ENCODE peak calls at places on chromosomes 5 and 9, in seven cellular contexts. M, O, P, D, Y, Z and G are unnamed samples.

GRCh38 chr5:122369416-122369815 is 57.4 kb downstream of the SNCAIP start:
- DNase-seq in P (no peak), O (no peak), D (no peak), M (no peak), Y (no peak), Z (no peak), G (no peak)

GRCh38 chr5:98365126-98365525 is 408.3 kb upstream of the RGMB start:
- DNase-seq in Z (no peak), Y (no peak), P (no peak), D (no peak), M (no peak), O (no peak), G (no peak)

GRCh38 chr5:148002471-148002870 is 61.3 kb upstream of the SPINK5 start:
- DNase-seq in P (no peak), O (no peak), Z (no peak), Y (no peak), D (no peak), M (no peak), G (no peak)

GRCh38 chr5:174044451-174044850 is 1.1 kb upstream of the NSG2 start:
- DNase-seq in Z (no peak), Y (no peak), M (no peak), P (no peak), D (no peak), O (no peak), G (no peak)

GRCh38 chr5:130365956-130366355 is 461.7 kb downstream of the CHSY3 start:
- DNase-seq in Y (no peak), D (no peak), Z (no peak), P (no peak), O (no peak), M (no peak), G (no peak)

GRCh38 chr9:131254107-131254491 is 22.2 kb downstream of the FAM78A start:
- DNase-seq in P (no peak), D (no peak), Z (no peak), O (peak; percentile 94), Y (peak; percentile 21), M (no peak), G (peak; percentile 60)

GRCh38 chr9:93315118-93315517 is 131.2 kb downstream of the WNK2 start:
- DNase-seq in Z (no peak), D (no peak), Y (no peak), O (no peak), M (no peak), P (no peak), G (no peak)

GRCh38 chr5:91110709-91111108 is 272.4 kb downstream of the ARRDC3 start:
- DNase-seq in O (no peak), Z (no peak), Y (no peak), D (peak; percentile 95), M (no peak), P (no peak), G (peak; percentile 57)

GRCh38 chr9:125495137-125496119 is 211.6 kb downstream of the MAPKAP1 start:
- DNase-seq in D (no peak), Z (no peak), Y (no peak), P (no peak), O (no peak), M (no peak), G (no peak)

GRCh38 chr5:63931841-63932240 is 30.4 kb downstream of the HTR1A start:
- DNase-seq in O (no peak), P (no peak), Y (no peak), Z (no peak), D (no peak), M (no peak), G (no peak)

GRCh38 chr9:35335164-35335563 is 154.7 kb upstream of the RUSC2 start:
- DNase-seq in D (peak; percentile 65), Y (peak; percentile 45), M (no peak), O (no peak), Z (no peak), P (no peak), G (no peak)

GRCh38 chr5:159510282-159510681 is 180.0 kb upstream of the IL12B start:
- DNase-seq in D (peak; percentile 88), O (no peak), Z (no peak), M (peak; percentile 65), P (peak; percentile 73), Y (peak; percentile 85), G (peak; percentile 97)

GRCh38 chr5:147369742-147370374 is 135.0 kb downstream of the STK32A start:
- DNase-seq in O (peak; percentile 13), Z (no peak), P (no peak), Y (peak; percentile 33), M (no peak), D (peak; percentile 12), G (peak; percentile 28)

GRCh38 chr9:131950487-131950886 is 129.2 kb downstream of the MED27 start:
- DNase-seq in O (no peak), Z (no peak), M (no peak), Y (no peak), D (no peak), P (no peak), G (no peak)

GRCh38 chr9:121750715-121751623 is 99.5 kb downstream of the DAB2IP start:
- DNase-seq in O (no peak), Z (no peak), Y (peak; percentile 40), M (no peak), D (no peak), P (no peak), G (no peak)

GRCh38 chr5:91162534-91163381 is 220.4 kb downstream of the ARRDC3 start:
- DNase-seq in M (peak; percentile 82), D (peak; percentile 92), Y (peak; percentile 92), Z (peak; percentile 35), O (peak; percentile 92), P (no peak), G (peak; percentile 84)

GRCh38 chr5:96734871-96735325 is 72.7 kb downstream of the CAST start:
- DNase-seq in Z (no peak), P (no peak), O (peak; percentile 13), Y (peak; percentile 71), M (no peak), D (peak; percentile 76), G (peak; percentile 45)

GRCh38 chr5:136021016-136021405 is 7.8 kb upstream of the TGFBI start:
- DNase-seq in O (no peak), Y (peak; percentile 41), P (no peak), D (peak; percentile 82), M (peak; percentile 59), Z (no peak), G (peak; percentile 63)

GRCh38 chr5:147688965-147689364 is 93.6 kb downstream of the JAKMIP2 start:
- DNase-seq in O (no peak), Y (peak; percentile 55), D (no peak), Z (no peak), M (no peak), P (no peak), G (peak; percentile 16)

GRCh38 chr5:168786142-168786541 is 207.0 kb upstream of the PANK3 start:
- DNase-seq in Y (no peak), O (no peak), P (no peak), D (peak; percentile 43), M (no peak), Z (no peak), G (peak; percentile 24)

GRCh38 chr9:20570086-20570485 is 52.2 kb downstream of the MLLT3 start:
- DNase-seq in O (no peak), Y (no peak), Z (no peak), M (no peak), P (no peak), D (peak; percentile 39), G (peak; percentile 43)

GRCh38 chr5:6767481-6768063 is 54.3 kb downstream of the TENT4A start:
- DNase-seq in O (no peak), Y (no peak), D (no peak), Z (no peak), P (no peak), M (no peak), G (no peak)

GRCh38 chr5:125034331-125034730 is 287.9 kb upstream of the ZNF608 start:
- DNase-seq in P (no peak), Z (no peak), Y (no peak), D (no peak), O (no peak), M (no peak), G (no peak)

GRCh38 chr5:14675309-14675708 is 10.8 kb downstream of the OTULIN start:
- DNase-seq in Y (no peak), Z (no peak), M (no peak), O (no peak), D (no peak), P (no peak), G (no peak)

GRCh38 chr9:91059713-91060112 is 258.1 kb downstream of the SYK start:
- DNase-seq in M (no peak), O (no peak), Y (no peak), P (no peak), D (peak; percentile 75), Z (no peak), G (peak; percentile 33)

GRCh38 chr9:124145903-124146575 is 111.7 kb upstream of the NEK6 start:
- DNase-seq in O (no peak), P (no peak), M (no peak), Y (no peak), D (no peak), Z (no peak), G (no peak)

GRCh38 chr9:129406278-129407225 is 214.3 kb downstream of the C9orf50 start:
- DNase-seq in O (peak; percentile 54), P (no peak), M (no peak), Z (no peak), Y (no peak), D (no peak), G (no peak)

GRCh38 chr5:34586117-34586885 is 69.8 kb upstream of the RAI14 start:
- DNase-seq in O (no peak), Z (no peak), D (peak; percentile 85), M (no peak), Y (peak; percentile 89), P (no peak), G (peak; percentile 73)

GRCh38 chr9:18741880-18742279 is 267.9 kb downstream of the ADAMTSL1 start:
- DNase-seq in M (no peak), O (no peak), Y (no peak), P (no peak), Z (no peak), D (no peak), G (no peak)

GRCh38 chr5:12230659-12231058 is 326.4 kb upstream of the CTNND2 start:
- DNase-seq in D (no peak), O (no peak), M (no peak), Y (no peak), P (no peak), Z (no peak), G (no peak)

GRCh38 chr5:123156577-123157296 is 67.7 kb downstream of the PRDM6 start:
- DNase-seq in P (no peak), D (peak; percentile 68), Z (no peak), O (no peak), M (no peak), Y (peak; percentile 74), G (peak; percentile 56)

GRCh38 chr5:137078171-137078665 is 420.9 kb downstream of the SPOCK1 start:
- DNase-seq in Z (no peak), P (no peak), M (no peak), D (no peak), Y (no peak), O (no peak), G (no peak)

GRCh38 chr5:153490124-153491085 is at the start of gene GRIA1:
- DNase-seq in Y (peak; percentile 5), O (no peak), M (no peak), D (peak; percentile 35), P (peak; percentile 44), Z (no peak), G (peak; percentile 27)

GRCh38 chr9:131394464-131395026 is 659 bp downstream of the PRRC2B start:
- DNase-seq in Z (no peak), M (peak; percentile 75), Y (peak; percentile 54), D (peak; percentile 59), O (no peak), P (peak; percentile 73), G (peak; percentile 77)